ENCODE peak calls at places on chromosomes 11 and 22, in four cellular contexts. One of them, this sample, is unnamed.
A peak's percentile ranks its signal among the peaks of the same experiment; 100 is the strongest.

GRCh38 chr11:69067200-69067599 is 18.5 kb downstream of the TPCN2 start:
- DNase-seq in CD8-positive, alpha-beta T cell: no peak
- DNase-seq in NCI-H1930: no peak
- DNase-seq in SIG-M5: no peak
- DNase-seq in this sample: no peak

GRCh38 chr11:80529722-80530121 is 1088.9 kb upstream of the TENM4 start:
- DNase-seq in NCI-H1930: no peak
- DNase-seq in CD8-positive, alpha-beta T cell: no peak
- DNase-seq in SIG-M5: no peak
- DNase-seq in this sample: no peak

GRCh38 chr22:41939981-41940852 is 6.7 kb downstream of the CENPM start:
- DNase-seq in NCI-H1930: no peak
- DNase-seq in CD8-positive, alpha-beta T cell: peak; percentile 86
- DNase-seq in SIG-M5: no peak
- DNase-seq in this sample: no peak

GRCh38 chr11:69369210-69369609 is 75.3 kb downstream of the MYEOV start:
- DNase-seq in SIG-M5: no peak
- DNase-seq in CD8-positive, alpha-beta T cell: no peak
- DNase-seq in NCI-H1930: no peak
- DNase-seq in this sample: no peak

GRCh38 chr22:29621761-29622526 is 18.5 kb downstream of the NF2 start:
- DNase-seq in NCI-H1930: no peak
- DNase-seq in SIG-M5: no peak
- DNase-seq in CD8-positive, alpha-beta T cell: no peak
- DNase-seq in this sample: no peak

GRCh38 chr22:23888615-23889401 is 5.4 kb upstream of the MIF start:
- DNase-seq in NCI-H1930: no peak
- DNase-seq in SIG-M5: no peak
- DNase-seq in CD8-positive, alpha-beta T cell: no peak
- DNase-seq in this sample: no peak

GRCh38 chr11:3020011-3020410 is 27.9 kb upstream of the NAP1L4 start:
- DNase-seq in CD8-positive, alpha-beta T cell: no peak
- DNase-seq in SIG-M5: no peak
- DNase-seq in NCI-H1930: no peak
- DNase-seq in this sample: no peak

GRCh38 chr11:57430946-57431345 is 4.0 kb upstream of the SLC43A3 start:
- DNase-seq in NCI-H1930: no peak
- DNase-seq in SIG-M5: no peak
- DNase-seq in CD8-positive, alpha-beta T cell: no peak
- DNase-seq in this sample: no peak

GRCh38 chr11:73315288-73316020 is 7.4 kb downstream of the ARHGEF17 start:
- DNase-seq in CD8-positive, alpha-beta T cell: no peak
- DNase-seq in NCI-H1930: no peak
- DNase-seq in SIG-M5: no peak
- DNase-seq in this sample: no peak

GRCh38 chr11:35288817-35289541 is 130.4 kb downstream of the SLC1A2 start:
- DNase-seq in NCI-H1930: no peak
- DNase-seq in CD8-positive, alpha-beta T cell: no peak
- DNase-seq in SIG-M5: no peak
- DNase-seq in this sample: no peak

GRCh38 chr22:32747588-32747987 is 53.9 kb upstream of the TIMP3 start:
- DNase-seq in CD8-positive, alpha-beta T cell: no peak
- DNase-seq in SIG-M5: no peak
- DNase-seq in NCI-H1930: no peak
- DNase-seq in this sample: no peak

GRCh38 chr22:44261164-44261860 is 51.4 kb downstream of the SHISAL1 start:
- DNase-seq in CD8-positive, alpha-beta T cell: no peak
- DNase-seq in NCI-H1930: no peak
- DNase-seq in SIG-M5: no peak
- DNase-seq in this sample: no peak

GRCh38 chr11:128508785-128509518 is 78.4 kb downstream of the ETS1 start:
- DNase-seq in CD8-positive, alpha-beta T cell: no peak
- DNase-seq in NCI-H1930: no peak
- DNase-seq in SIG-M5: no peak
- DNase-seq in this sample: no peak

GRCh38 chr11:64848214-64848778 is 3.8 kb upstream of the CDC42BPG start:
- DNase-seq in NCI-H1930: no peak
- DNase-seq in CD8-positive, alpha-beta T cell: no peak
- DNase-seq in SIG-M5: no peak
- DNase-seq in this sample: no peak

GRCh38 chr11:113668255-113668654 is 37.9 kb downstream of the TMPRSS5 start:
- DNase-seq in CD8-positive, alpha-beta T cell: no peak
- DNase-seq in SIG-M5: no peak
- DNase-seq in NCI-H1930: no peak
- DNase-seq in this sample: no peak

GRCh38 chr11:113840932-113841664 is 34.3 kb downstream of the USP28 start:
- DNase-seq in SIG-M5: no peak
- DNase-seq in CD8-positive, alpha-beta T cell: no peak
- DNase-seq in NCI-H1930: no peak
- DNase-seq in this sample: no peak

GRCh38 chr11:78354741-78355705 is 62.6 kb downstream of the GAB2 start:
- DNase-seq in CD8-positive, alpha-beta T cell: no peak
- DNase-seq in SIG-M5: no peak
- DNase-seq in NCI-H1930: peak; percentile 68
- DNase-seq in this sample: peak; percentile 47

GRCh38 chr11:11346249-11346648 is 6.8 kb downstream of the CSNK2A3 start:
- DNase-seq in CD8-positive, alpha-beta T cell: no peak
- DNase-seq in NCI-H1930: no peak
- DNase-seq in SIG-M5: no peak
- DNase-seq in this sample: peak; percentile 85

GRCh38 chr11:65945430-65945911 is at the start of gene TSGA10IP:
- DNase-seq in CD8-positive, alpha-beta T cell: no peak
- DNase-seq in NCI-H1930: no peak
- DNase-seq in SIG-M5: no peak
- DNase-seq in this sample: no peak

GRCh38 chr11:9351321-9351881 is 33.1 kb upstream of the IPO7 start:
- DNase-seq in SIG-M5: no peak
- DNase-seq in CD8-positive, alpha-beta T cell: no peak
- DNase-seq in NCI-H1930: no peak
- DNase-seq in this sample: no peak

GRCh38 chr11:61254403-61255025 is 13.5 kb downstream of the PGA5 start:
- DNase-seq in NCI-H1930: no peak
- DNase-seq in SIG-M5: no peak
- DNase-seq in CD8-positive, alpha-beta T cell: peak; percentile 35
- DNase-seq in this sample: peak; percentile 48

GRCh38 chr11:28043930-28044709 is 63.8 kb downstream of the KIF18A start:
- DNase-seq in CD8-positive, alpha-beta T cell: no peak
- DNase-seq in SIG-M5: no peak
- DNase-seq in NCI-H1930: no peak
- DNase-seq in this sample: no peak

GRCh38 chr11:85029964-85030363 is 597.2 kb downstream of the DLG2 start:
- DNase-seq in SIG-M5: no peak
- DNase-seq in NCI-H1930: no peak
- DNase-seq in CD8-positive, alpha-beta T cell: no peak
- DNase-seq in this sample: no peak

GRCh38 chr11:65432686-65433582 is 10.3 kb downstream of the NEAT1 start:
- DNase-seq in SIG-M5: no peak
- DNase-seq in NCI-H1930: no peak
- DNase-seq in CD8-positive, alpha-beta T cell: no peak
- DNase-seq in this sample: peak; percentile 18

GRCh38 chr11:95142431-95142830 is 52.8 kb downstream of the ENDOD1 start:
- DNase-seq in NCI-H1930: no peak
- DNase-seq in SIG-M5: no peak
- DNase-seq in CD8-positive, alpha-beta T cell: no peak
- DNase-seq in this sample: no peak

GRCh38 chr22:48396785-48397530 is 1430.7 kb downstream of the BRD1 start:
- DNase-seq in NCI-H1930: no peak
- DNase-seq in SIG-M5: no peak
- DNase-seq in CD8-positive, alpha-beta T cell: no peak
- DNase-seq in this sample: no peak

GRCh38 chr11:119823077-119823476 is 94.1 kb upstream of the NECTIN1 start:
- DNase-seq in SIG-M5: no peak
- DNase-seq in NCI-H1930: no peak
- DNase-seq in CD8-positive, alpha-beta T cell: no peak
- DNase-seq in this sample: no peak

GRCh38 chr11:86805873-86806310 is 5.5 kb downstream of the PRSS23 start:
- DNase-seq in SIG-M5: no peak
- DNase-seq in NCI-H1930: no peak
- DNase-seq in CD8-positive, alpha-beta T cell: no peak
- DNase-seq in this sample: no peak

GRCh38 chr11:15535414-15535813 is 420.7 kb downstream of the INSC start:
- DNase-seq in SIG-M5: no peak
- DNase-seq in CD8-positive, alpha-beta T cell: no peak
- DNase-seq in NCI-H1930: no peak
- DNase-seq in this sample: no peak